ENCODE peak calls at places on chromosomes 7 and 10, in seven cellular contexts. One of them, this sample, is unnamed.

GRCh38 chr7:1940863-1941262 is 270.8 kb downstream of the ELFN1 start:
- DNase-seq in mesenchymal stem cell: no peak
- DNase-seq in H9: no peak
- DNase-seq in mesendoderm: no peak
- DNase-seq in trophoblast cell: no peak
- DNase-seq in H1: no peak
- DNase-seq in IMR-90: no peak
- DNase-seq in this sample: no peak

GRCh38 chr7:44280636-44280992 is 44.8 kb downstream of the CAMK2B start:
- DNase-seq in mesenchymal stem cell: no peak
- DNase-seq in IMR-90: no peak
- DNase-seq in mesendoderm: no peak
- DNase-seq in trophoblast cell: no peak
- DNase-seq in H9: peak
- DNase-seq in H1: peak
- DNase-seq in this sample: no peak

GRCh38 chr7:138975343-138976104 is 5.7 kb downstream of the KIAA1549 start:
- DNase-seq in mesendoderm: peak
- DNase-seq in IMR-90: no peak
- DNase-seq in H9: no peak
- DNase-seq in mesenchymal stem cell: no peak
- DNase-seq in H1: no peak
- DNase-seq in trophoblast cell: no peak
- DNase-seq in this sample: peak

GRCh38 chr7:32462451-32462850 is 27.7 kb downstream of the LSM5 start:
- DNase-seq in mesendoderm: no peak
- DNase-seq in IMR-90: no peak
- DNase-seq in trophoblast cell: no peak
- DNase-seq in H9: no peak
- DNase-seq in mesenchymal stem cell: no peak
- DNase-seq in H1: peak
- DNase-seq in this sample: no peak

GRCh38 chr7:151012921-151013347 is 11.4 kb downstream of the ATG9B start:
- DNase-seq in mesenchymal stem cell: peak
- DNase-seq in H9: peak
- DNase-seq in H1: peak
- DNase-seq in IMR-90: no peak
- DNase-seq in mesendoderm: peak
- DNase-seq in trophoblast cell: peak
- DNase-seq in this sample: no peak

GRCh38 chr7:116766881-116767280 is 94.9 kb downstream of the MET start:
- DNase-seq in H9: no peak
- DNase-seq in IMR-90: no peak
- DNase-seq in mesendoderm: no peak
- DNase-seq in H1: no peak
- DNase-seq in trophoblast cell: no peak
- DNase-seq in mesenchymal stem cell: no peak
- DNase-seq in this sample: no peak

GRCh38 chr10:27230022-27230421 is 10.6 kb downstream of the ACBD5 start:
- DNase-seq in mesenchymal stem cell: no peak
- DNase-seq in trophoblast cell: no peak
- DNase-seq in H1: no peak
- DNase-seq in IMR-90: no peak
- DNase-seq in mesendoderm: no peak
- DNase-seq in H9: no peak
- DNase-seq in this sample: no peak

GRCh38 chr7:31954500-31954899 is 115.7 kb downstream of the PDE1C start:
- DNase-seq in trophoblast cell: no peak
- DNase-seq in mesenchymal stem cell: no peak
- DNase-seq in IMR-90: no peak
- DNase-seq in mesendoderm: peak
- DNase-seq in H9: no peak
- DNase-seq in H1: no peak
- DNase-seq in this sample: no peak

GRCh38 chr7:7761974-7762769 is 43.8 kb upstream of the RPA3 start:
- DNase-seq in IMR-90: peak
- DNase-seq in H1: no peak
- DNase-seq in trophoblast cell: peak
- DNase-seq in mesenchymal stem cell: peak
- DNase-seq in mesendoderm: no peak
- DNase-seq in H9: no peak
- DNase-seq in this sample: no peak

GRCh38 chr10:132488231-132488821 is 49.3 kb upstream of the INPP5A start:
- DNase-seq in mesenchymal stem cell: no peak
- DNase-seq in H1: no peak
- DNase-seq in IMR-90: no peak
- DNase-seq in mesendoderm: no peak
- DNase-seq in trophoblast cell: no peak
- DNase-seq in H9: no peak
- DNase-seq in this sample: no peak

GRCh38 chr10:49310901-49311561 is 12.1 kb downstream of the C10orf71 start:
- DNase-seq in mesendoderm: no peak
- DNase-seq in H9: no peak
- DNase-seq in trophoblast cell: no peak
- DNase-seq in H1: no peak
- DNase-seq in mesenchymal stem cell: no peak
- DNase-seq in IMR-90: no peak
- DNase-seq in this sample: no peak

GRCh38 chr7:85185355-85186082 is 1.3 kb downstream of the SEMA3D start:
- DNase-seq in trophoblast cell: no peak
- DNase-seq in mesendoderm: peak
- DNase-seq in IMR-90: peak
- DNase-seq in H9: peak
- DNase-seq in H1: peak
- DNase-seq in mesenchymal stem cell: peak
- DNase-seq in this sample: peak

GRCh38 chr7:32506266-32507054 is 11.2 kb downstream of the AVL9 start:
- DNase-seq in H1: no peak
- DNase-seq in mesendoderm: no peak
- DNase-seq in trophoblast cell: peak
- DNase-seq in H9: no peak
- DNase-seq in mesenchymal stem cell: peak
- DNase-seq in IMR-90: peak
- DNase-seq in this sample: no peak

GRCh38 chr10:117342638-117343037 is 32.6 kb downstream of the PDZD8 start:
- DNase-seq in IMR-90: peak
- DNase-seq in mesendoderm: no peak
- DNase-seq in trophoblast cell: peak
- DNase-seq in mesenchymal stem cell: peak
- DNase-seq in H1: no peak
- DNase-seq in H9: no peak
- DNase-seq in this sample: no peak
- H2AK5ac ChIP-seq in IMR-90: no peak
- H2AK5ac ChIP-seq in mesendoderm: no peak
- H2AK5ac ChIP-seq in trophoblast cell: no peak
- H2AK5ac ChIP-seq in mesenchymal stem cell: no peak
- H2AK5ac ChIP-seq in H1: no peak
- H2AK5ac ChIP-seq in H9: no peak
- H2AK5ac ChIP-seq in this sample: no peak

GRCh38 chr7:106068538-106068961 is 43.6 kb downstream of the SYPL1 start:
- DNase-seq in H1: no peak
- DNase-seq in IMR-90: no peak
- DNase-seq in mesendoderm: no peak
- DNase-seq in H9: no peak
- DNase-seq in mesenchymal stem cell: no peak
- DNase-seq in trophoblast cell: no peak
- DNase-seq in this sample: no peak
- H3K27ac ChIP-seq in H1: no peak
- H3K27ac ChIP-seq in IMR-90: no peak
- H3K27ac ChIP-seq in mesendoderm: no peak
- H3K27ac ChIP-seq in H9: no peak
- H3K27ac ChIP-seq in mesenchymal stem cell: no peak
- H3K27ac ChIP-seq in trophoblast cell: no peak
- H3K27ac ChIP-seq in this sample: no peak

GRCh38 chr7:94873239-94873638 is 34.2 kb upstream of the PPP1R9A start:
- DNase-seq in mesenchymal stem cell: no peak
- DNase-seq in IMR-90: no peak
- DNase-seq in mesendoderm: no peak
- DNase-seq in H1: no peak
- DNase-seq in trophoblast cell: no peak
- DNase-seq in H9: no peak
- DNase-seq in this sample: no peak
- H2AK5ac ChIP-seq in mesenchymal stem cell: peak
- H2AK5ac ChIP-seq in IMR-90: no peak
- H2AK5ac ChIP-seq in mesendoderm: no peak
- H2AK5ac ChIP-seq in H1: no peak
- H2AK5ac ChIP-seq in trophoblast cell: no peak
- H2AK5ac ChIP-seq in H9: no peak
- H2AK5ac ChIP-seq in this sample: no peak

DNA sequence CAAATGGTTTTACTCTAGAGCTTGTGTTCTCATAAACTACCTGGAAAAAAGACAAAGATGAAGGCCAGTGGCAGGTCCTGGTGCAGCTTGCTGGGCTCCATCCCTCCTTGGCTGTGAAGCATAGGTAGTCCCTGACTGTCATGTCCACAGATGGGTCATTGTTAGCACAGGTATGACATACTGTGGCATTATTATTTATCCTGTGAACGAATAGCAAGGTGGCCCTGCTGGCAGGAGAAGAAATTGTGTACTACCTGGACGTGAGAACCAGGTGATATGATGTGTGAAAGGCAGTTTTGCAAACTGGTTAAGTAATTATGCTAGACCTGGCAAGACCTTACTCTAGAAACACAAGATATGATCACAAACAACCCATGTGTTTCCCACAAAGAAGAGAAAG is 63.9 kb downstream of the CCDC71L start:
- DNase-seq in trophoblast cell: no peak
- DNase-seq in H1: no peak
- DNase-seq in H9: no peak
- DNase-seq in IMR-90: no peak
- DNase-seq in mesendoderm: no peak
- DNase-seq in mesenchymal stem cell: no peak
- DNase-seq in this sample: no peak
- H3K27ac ChIP-seq in trophoblast cell: no peak
- H3K27ac ChIP-seq in H1: no peak
- H3K27ac ChIP-seq in H9: no peak
- H3K27ac ChIP-seq in IMR-90: no peak
- H3K27ac ChIP-seq in mesendoderm: no peak
- H3K27ac ChIP-seq in mesenchymal stem cell: no peak
- H3K27ac ChIP-seq in this sample: no peak

DNA sequence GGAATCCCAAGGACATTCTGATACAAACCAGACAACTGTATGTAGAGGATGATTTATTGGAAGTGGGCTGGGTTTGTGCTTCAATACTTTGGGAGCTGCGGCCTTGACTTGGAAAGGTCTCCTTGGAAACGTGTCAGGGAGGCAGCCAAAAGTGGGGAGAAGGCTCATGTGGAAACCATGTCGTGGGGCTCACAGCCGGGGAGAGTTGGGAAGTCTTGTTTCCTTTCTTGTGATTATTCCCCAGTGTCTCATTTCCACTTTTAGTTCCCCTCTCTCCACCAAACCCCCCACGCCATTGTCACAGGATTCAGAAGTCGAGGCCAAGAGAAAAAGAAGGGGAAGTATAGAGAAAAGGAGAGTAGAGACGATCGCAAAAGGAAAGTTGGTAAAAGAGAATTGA is 53.9 kb upstream of the SFMBT2 start:
- DNase-seq in H9: no peak
- DNase-seq in trophoblast cell: no peak
- DNase-seq in IMR-90: no peak
- DNase-seq in H1: no peak
- DNase-seq in mesendoderm: no peak
- DNase-seq in mesenchymal stem cell: no peak
- DNase-seq in this sample: no peak
- H2AK5ac ChIP-seq in H9: no peak
- H2AK5ac ChIP-seq in trophoblast cell: no peak
- H2AK5ac ChIP-seq in IMR-90: no peak
- H2AK5ac ChIP-seq in H1: no peak
- H2AK5ac ChIP-seq in mesendoderm: no peak
- H2AK5ac ChIP-seq in mesenchymal stem cell: no peak
- H2AK5ac ChIP-seq in this sample: no peak